ENCODE peak calls at places on chromosome 11, in eight cellular contexts. O is tibial artery; A is GM10248; S is left lobe of liver; D is effector memory CD8-positive, alpha-beta T cell; T is NCI-H2171; X is Peyer's patch; C is ureter. Y is an unnamed sample.

GRCh38 chr11:12441081-12441801 is 63.9 kb downstream of the PARVA start:
- DNase-seq in O (no peak), A (no peak), S (no peak), D (no peak), T (no peak), X (no peak), C (no peak), Y (no peak)

GRCh38 chr11:2420502-2421225 is 20.1 kb downstream of the TSSC4 start:
- DNase-seq in O (peak), A (peak), S (peak), D (peak), T (peak), X (peak), C (peak), Y (peak)

GRCh38 chr11:121521145-121522042 is 68.6 kb upstream of the SORL1-AS1 start:
- DNase-seq in O (no peak), A (no peak), S (no peak), D (no peak), T (no peak), X (no peak), C (no peak), Y (peak)

GRCh38 chr11:22711212-22711770 is 44.9 kb downstream of the GAS2 start:
- DNase-seq in O (no peak), A (no peak), S (no peak), D (no peak), T (peak), X (no peak), C (peak), Y (no peak)

GRCh38 chr11:71458146-71459070 is 5.4 kb downstream of the NADSYN1 start:
- DNase-seq in O (no peak), A (no peak), S (no peak), D (no peak), T (no peak), X (no peak), C (no peak), Y (no peak)

GRCh38 chr11:45737056-45737455 is 67.9 kb upstream of the SLC35C1 start:
- DNase-seq in O (no peak), A (no peak), S (no peak), D (no peak), T (no peak), X (no peak), C (no peak), Y (no peak)

GRCh38 chr11:97832451-97832850 is 1188.3 kb upstream of the CNTN5 start:
- DNase-seq in O (no peak), A (no peak), S (no peak), D (no peak), T (no peak), X (no peak), C (no peak), Y (no peak)

GRCh38 chr11:27319065-27319464 is 44.0 kb downstream of the CCDC34 start:
- DNase-seq in O (no peak), A (peak), S (no peak), D (no peak), T (no peak), X (no peak), C (no peak), Y (no peak)

GRCh38 chr11:1959786-1960185 is 12.7 kb downstream of the MRPL23 start:
- DNase-seq in O (no peak), A (no peak), S (no peak), D (no peak), T (no peak), X (peak), C (no peak), Y (no peak)

GRCh38 chr11:117282956-117283355 is 8.2 kb upstream of the BACE1-AS start:
- DNase-seq in O (no peak), A (no peak), S (peak), D (no peak), T (no peak), X (no peak), C (no peak), Y (no peak)

GRCh38 chr11:93481279-93481678 is 61.9 kb downstream of the SMCO4 start:
- DNase-seq in O (no peak), A (no peak), S (no peak), D (no peak), T (no peak), X (peak), C (no peak), Y (no peak)

GRCh38 chr11:69212121-69213110 is 56.7 kb downstream of the SMIM38 start:
- DNase-seq in O (no peak), A (no peak), S (peak), D (no peak), T (no peak), X (peak), C (peak), Y (no peak)

GRCh38 chr11:2139118-2139490 is at the start of gene IGF2:
- DNase-seq in O (no peak), A (no peak), S (no peak), D (no peak), T (no peak), X (no peak), C (no peak), Y (no peak)

GRCh38 chr11:59144579-59145345 is 2.1 kb downstream of the FAM111A start:
- DNase-seq in O (peak), A (peak), S (peak), D (peak), T (no peak), X (peak), C (peak), Y (peak)

GRCh38 chr11:84408946-84409411 is 1122.8 kb upstream of the CCDC90B start:
- DNase-seq in O (no peak), A (no peak), S (no peak), D (no peak), T (no peak), X (no peak), C (no peak), Y (no peak)

GRCh38 chr11:119405986-119406385 is 17.0 kb downstream of the THY1 start:
- DNase-seq in O (no peak), A (no peak), S (no peak), D (no peak), T (no peak), X (no peak), C (no peak), Y (no peak)

GRCh38 chr11:56251954-56252353 is at the start of gene OR5T3:
- DNase-seq in O (no peak), A (no peak), S (no peak), D (no peak), T (no peak), X (no peak), C (no peak), Y (no peak)

GRCh38 chr11:81644239-81644840 is 1089.3 kb downstream of the FAM181B start:
- DNase-seq in O (no peak), A (peak), S (no peak), D (no peak), T (no peak), X (no peak), C (no peak), Y (peak)

GRCh38 chr11:80727315-80727714 is 1286.5 kb upstream of the TENM4 start:
- DNase-seq in O (no peak), A (peak), S (no peak), D (no peak), T (no peak), X (peak), C (no peak), Y (no peak)

GRCh38 chr11:130999992-131000770 is 83.9 kb upstream of the SNX19 start:
- DNase-seq in O (no peak), A (no peak), S (no peak), D (no peak), T (no peak), X (no peak), C (no peak), Y (no peak)

GRCh38 chr11:100719809-100720221 is 32.7 kb downstream of the ARHGAP42 start:
- DNase-seq in O (peak), A (no peak), S (peak), D (no peak), T (peak), X (no peak), C (peak), Y (no peak)

GRCh38 chr11:71488086-71488967 is 35.3 kb downstream of the NADSYN1 start:
- DNase-seq in O (no peak), A (no peak), S (no peak), D (no peak), T (no peak), X (peak), C (no peak), Y (no peak)

GRCh38 chr11:266676-267439 is 11.3 kb upstream of the NLRP6 start:
- DNase-seq in O (peak), A (no peak), S (peak), D (no peak), T (no peak), X (peak), C (no peak), Y (peak)

GRCh38 chr11:114084414-114084813 is 24.9 kb downstream of the ZBTB16 start:
- DNase-seq in O (no peak), A (no peak), S (no peak), D (no peak), T (no peak), X (no peak), C (no peak), Y (no peak)

GRCh38 chr11:119567667-119568582 is 145.0 kb upstream of the THY1 start:
- DNase-seq in O (no peak), A (peak), S (no peak), D (no peak), T (peak), X (no peak), C (no peak), Y (no peak)

GRCh38 chr11:19442554-19442910 is 201.8 kb upstream of the E2F8 start:
- DNase-seq in O (no peak), A (no peak), S (no peak), D (no peak), T (no peak), X (no peak), C (no peak), Y (no peak)

GRCh38 chr11:20015529-20016427 is 144.5 kb downstream of the DBX1 start:
- DNase-seq in O (no peak), A (no peak), S (no peak), D (no peak), T (no peak), X (no peak), C (no peak), Y (no peak)

GRCh38 chr11:60852060-60852638 is 3.6 kb downstream of the PTGDR2 start:
- DNase-seq in O (no peak), A (no peak), S (peak), D (no peak), T (no peak), X (peak), C (no peak), Y (no peak)

GRCh38 chr11:129440028-129440630 is 64.5 kb downstream of the BARX2 start:
- DNase-seq in O (no peak), A (no peak), S (no peak), D (no peak), T (no peak), X (no peak), C (no peak), Y (no peak)

GRCh38 chr11:64358907-64359711 is at the start of gene RPS6KA4:
- DNase-seq in O (peak), A (peak), S (peak), D (peak), T (no peak), X (peak), C (no peak), Y (no peak)

GRCh38 chr11:124832571-124832970 is 32.4 kb upstream of the MSANTD2 start:
- DNase-seq in O (no peak), A (no peak), S (no peak), D (no peak), T (no peak), X (no peak), C (no peak), Y (no peak)

GRCh38 chr11:73194593-73194992 is 23.5 kb upstream of the P2RY2 start:
- DNase-seq in O (no peak), A (no peak), S (no peak), D (no peak), T (no peak), X (peak), C (peak), Y (no peak)

GRCh38 chr11:96161271-96162089 is 181.5 kb downstream of the MAML2 start:
- DNase-seq in O (no peak), A (no peak), S (no peak), D (no peak), T (no peak), X (no peak), C (no peak), Y (no peak)